ENCODE peak calls at places on chromosomes 1 and 21, in ten cellular contexts. S is Peyer's patch; H is tibial nerve; F is colonic mucosa; X is upper lobe of left lung; O is MM.1S; W is CD8-positive, alpha-beta T cell; Q is uterus; L is upper lobe of right lung; V is neural progenitor cell. N is an unnamed sample. For H3K36me3, the result is how much of the 10 kb centered on the place peaks cover.

GRCh38 chr1:204565617-204566582 is 49.7 kb downstream of the MDM4 start:
- DNase-seq in S (peak), H (no peak), F (peak), X (peak), O (peak), W (peak), Q (peak), L (no peak), V (peak), N (no peak)

GRCh38 chr1:24830680-24831272 is 85.5 kb downstream of the CLIC4 start:
- DNase-seq in S (no peak), H (no peak), F (no peak), X (no peak), O (peak), W (no peak), Q (no peak), L (no peak), V (peak), N (no peak)

GRCh38 chr1:206590025-206590834 is 22.0 kb downstream of the EIF2D start:
- DNase-seq in S (no peak), H (no peak), F (no peak), X (no peak), O (no peak), W (no peak), Q (no peak), L (no peak), V (peak), N (no peak)

GRCh38 chr1:44089371-44090070 is 29.1 kb upstream of the KLF17 start:
- DNase-seq in S (no peak), H (no peak), F (no peak), X (no peak), O (no peak), W (no peak), Q (no peak), L (no peak), V (no peak), N (no peak)

GRCh38 chr1:39103321-39104157 is 77.4 kb downstream of the NDUFS5 start:
- DNase-seq in S (no peak), H (no peak), F (no peak), X (no peak), O (no peak), W (no peak), Q (no peak), L (no peak), V (no peak), N (no peak)

GRCh38 chr1:200006711-200007110 is 20.8 kb upstream of the NR5A2 start:
- DNase-seq in S (no peak), H (no peak), F (no peak), X (no peak), O (no peak), W (no peak), Q (no peak), L (no peak), V (no peak), N (no peak)

GRCh38 chr1:63592536-63593302 is 492 bp upstream of the PGM1 start:
- DNase-seq in S (no peak), H (no peak), F (peak), X (no peak), O (peak), W (no peak), Q (no peak), L (no peak), V (no peak), N (no peak)

GRCh38 chr1:11874624-11875023 is 15.9 kb upstream of the NPPB start:
- DNase-seq in S (no peak), H (no peak), F (no peak), X (no peak), O (no peak), W (no peak), Q (no peak), L (no peak), V (no peak), N (no peak)

GRCh38 chr1:198123146-198123545 is 33.7 kb upstream of the NEK7 start:
- DNase-seq in S (no peak), H (no peak), F (no peak), X (no peak), O (no peak), W (no peak), Q (no peak), L (no peak), V (no peak), N (no peak)

GRCh38 chr1:40122865-40123264 is 25.8 kb upstream of the PPT1 start:
- DNase-seq in S (no peak), H (no peak), F (no peak), X (no peak), O (no peak), W (no peak), Q (no peak), L (no peak), V (no peak), N (no peak)

GRCh38 chr1:160166459-160166858 is 15.1 kb downstream of the ATP1A4 start:
- DNase-seq in S (no peak), H (no peak), F (no peak), X (no peak), O (no peak), W (no peak), Q (no peak), L (peak), V (no peak), N (no peak)

GRCh38 chr1:231934797-231935196 is 308.2 kb downstream of the DISC1 start:
- DNase-seq in S (no peak), H (no peak), F (peak), X (no peak), O (no peak), W (no peak), Q (no peak), L (no peak), V (peak), N (no peak)

GRCh38 chr1:61341426-61341825 is 259.1 kb downstream of the NFIA start:
- DNase-seq in S (no peak), H (no peak), F (no peak), X (peak), O (no peak), W (no peak), Q (no peak), L (peak), V (no peak), N (no peak)

GRCh38 chr21:29078884-29079765 is 5.7 kb upstream of the CCT8 start:
- DNase-seq in S (peak), H (no peak), F (peak), X (peak), O (peak), W (peak), Q (no peak), L (no peak), V (no peak), N (no peak)

GRCh38 chr1:37478451-37478871 is 4.1 kb downstream of the ZC3H12A start:
- DNase-seq in S (no peak), H (no peak), F (no peak), X (no peak), O (no peak), W (no peak), Q (no peak), L (no peak), V (no peak), N (no peak)

GRCh38 chr1:9787702-9788101 is 36.1 kb downstream of the CLSTN1 start:
- DNase-seq in S (peak), H (no peak), F (no peak), X (no peak), O (peak), W (peak), Q (no peak), L (no peak), V (no peak), N (no peak)

DNA sequence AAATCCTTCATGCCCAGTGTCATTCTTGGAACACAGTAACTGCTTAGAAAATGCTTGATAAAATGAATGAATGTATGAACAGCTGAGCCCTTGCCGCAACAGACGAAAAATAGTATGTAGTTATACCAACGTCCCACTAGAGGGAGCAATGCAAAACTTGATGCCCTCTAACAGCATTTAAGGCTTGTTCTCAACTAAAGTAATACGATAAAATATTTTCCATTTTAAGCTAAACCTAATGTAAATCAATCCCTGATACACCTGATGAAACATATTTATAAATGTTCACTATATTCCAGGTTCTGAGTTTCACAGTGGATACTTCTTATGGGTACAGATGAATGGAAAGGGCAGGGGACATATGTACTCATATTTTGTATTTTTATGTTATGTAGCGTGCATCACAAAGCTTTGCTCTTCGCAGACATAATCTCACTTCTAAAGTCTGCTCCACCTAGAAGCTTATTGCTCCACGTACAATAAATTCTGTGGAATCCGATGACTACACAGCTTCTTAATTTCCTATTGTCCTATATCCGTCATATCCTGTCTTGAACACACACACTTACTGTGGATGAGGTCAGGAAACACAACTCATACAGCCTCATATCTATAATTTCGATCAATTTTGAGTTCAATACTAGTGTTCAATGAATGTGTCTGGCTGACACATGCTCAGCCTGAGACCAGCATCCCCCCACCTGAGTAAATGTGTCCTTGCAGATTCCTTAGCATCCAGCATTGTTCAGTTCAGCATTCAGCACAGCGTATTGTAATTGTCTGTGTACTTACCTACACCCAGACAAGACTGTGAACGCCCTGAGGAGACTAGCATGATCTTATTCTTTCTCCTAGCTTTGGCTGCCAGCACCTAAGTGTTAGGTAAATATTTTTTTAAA is 4.4 kb upstream of the UTP25 start:
- DNase-seq in S (no peak), H (no peak), F (no peak), X (no peak), O (peak), W (no peak), Q (no peak), L (no peak), V (peak), N (no peak)
- H3K27ac ChIP-seq in S (no peak), H (no peak), F (peak), X (no peak), O (no peak), W (no peak), Q (no peak), L (no peak), V (no peak), N (peak)

DNA sequence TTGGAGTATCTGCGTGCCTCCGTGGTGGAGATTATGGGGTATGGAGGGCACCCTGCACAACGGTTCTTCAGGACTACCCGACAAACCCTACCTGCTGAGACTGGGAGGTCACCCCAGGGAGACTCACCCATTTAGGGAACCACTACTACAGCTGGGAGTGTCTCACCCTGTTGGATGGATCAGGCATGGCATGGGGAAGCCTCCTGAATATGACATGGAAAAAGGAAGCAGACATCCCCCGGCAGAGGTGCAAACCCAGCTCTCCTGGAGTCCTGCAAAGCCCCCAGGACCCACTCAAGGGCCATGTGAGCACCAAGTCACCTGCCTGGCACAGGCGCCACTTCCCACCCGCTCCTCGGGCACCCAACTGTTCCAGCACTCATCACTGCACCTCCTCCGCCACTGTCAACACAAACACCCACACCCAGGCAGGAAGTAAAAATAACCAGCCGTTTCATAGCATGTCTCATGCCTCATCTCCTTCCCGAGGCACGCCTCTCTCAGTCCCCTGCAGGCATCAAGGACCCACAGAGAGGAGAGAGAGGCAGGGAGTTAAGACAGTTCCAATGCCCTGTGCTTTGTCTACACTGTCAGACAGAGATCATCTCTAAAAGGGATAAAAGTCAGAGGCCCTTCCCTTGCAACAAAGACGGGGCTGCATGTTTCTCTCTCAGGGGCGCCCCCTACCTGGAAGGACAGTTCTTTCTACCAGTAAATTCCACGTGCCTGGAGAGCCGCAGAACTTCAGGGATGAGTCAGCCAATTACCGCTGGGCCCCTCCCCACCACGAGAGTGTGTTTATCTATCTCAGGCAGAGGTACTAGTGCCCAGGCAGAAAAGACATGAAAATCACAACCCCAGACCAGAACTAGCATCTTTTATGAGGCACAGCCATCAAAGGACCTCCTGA is 150.1 kb upstream of the SOD1 start:
- DNase-seq in S (peak), H (no peak), F (peak), X (no peak), O (no peak), W (peak), Q (no peak), L (no peak), V (peak), N (no peak)
- TF ChIP-seq CTCF in S (no peak), H (no peak), F (no peak), X (no peak), O (peak), W (peak), Q (no peak), L (no peak), V (peak), N (peak)

DNA sequence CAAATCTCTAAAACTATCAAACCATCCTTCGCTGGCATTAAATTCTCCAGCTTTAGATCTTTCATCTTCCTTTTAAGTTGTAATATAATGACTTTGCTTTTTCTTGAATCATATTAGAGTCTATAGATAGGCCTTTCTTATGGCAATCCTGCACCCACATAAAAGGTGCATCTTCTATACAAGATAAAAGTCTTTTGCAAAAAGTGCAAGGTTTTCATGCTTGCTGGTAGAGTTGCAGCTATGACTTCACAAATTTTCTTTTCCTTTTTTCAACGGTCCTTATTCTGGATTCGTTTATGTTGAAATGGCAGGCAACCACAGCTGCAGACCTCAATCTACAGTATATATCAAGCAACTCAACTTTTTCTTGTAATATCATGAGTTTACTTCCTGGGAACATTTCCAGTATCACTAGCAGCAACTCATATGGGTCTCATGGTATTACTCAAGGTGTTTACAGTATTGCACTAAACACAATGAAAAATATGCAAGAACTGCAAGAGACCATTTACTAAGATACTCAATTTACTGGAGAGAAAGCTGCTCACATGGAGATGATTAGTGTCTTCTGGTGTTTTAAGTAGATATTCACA is 22.1 kb downstream of the OMA1 start:
- DNase-seq in S (no peak), H (no peak), F (no peak), X (no peak), O (no peak), W (no peak), Q (no peak), L (no peak), V (no peak), N (no peak)
- H3K36me3 ChIP-seq in S (under half), H (under half), F (under half), X (under half), O (under half), W (under half), Q (under half), L (under half), V (under half), N (under half)

GRCh38 chr1:93567255-93567918 is 114.2 kb downstream of the BCAR3 start:
- DNase-seq in S (no peak), H (no peak), F (no peak), X (no peak), O (no peak), W (no peak), Q (peak), L (no peak), V (no peak), N (no peak)
- H3K27ac ChIP-seq in S (no peak), H (no peak), F (no peak), X (no peak), O (no peak), W (no peak), Q (peak), L (peak), V (no peak), N (peak)

GRCh38 chr1:26959270-26959669 is 998 bp downstream of the KDF1 start:
- DNase-seq in S (no peak), H (no peak), F (no peak), X (no peak), O (no peak), W (no peak), Q (no peak), L (no peak), V (no peak), N (no peak)

GRCh38 chr1:26957306-26957705 is 3.0 kb downstream of the KDF1 start:
- DNase-seq in S (no peak), H (no peak), F (no peak), X (no peak), O (no peak), W (no peak), Q (no peak), L (no peak), V (no peak), N (no peak)

GRCh38 chr1:26961826-26962225 is 1.6 kb upstream of the KDF1 start:
- DNase-seq in S (no peak), H (no peak), F (no peak), X (no peak), O (no peak), W (no peak), Q (no peak), L (no peak), V (no peak), N (no peak)

GRCh38 chr1:26960625-26960966 is 328 bp upstream of the KDF1 start:
- DNase-seq in S (no peak), H (no peak), F (no peak), X (no peak), O (no peak), W (no peak), Q (no peak), L (no peak), V (no peak), N (no peak)

GRCh38 chr1:26959722-26960624 is at the start of gene KDF1:
- DNase-seq in S (peak), H (no peak), F (peak), X (peak), O (peak), W (peak), Q (no peak), L (peak), V (peak), N (peak)
- TF ChIP-seq CTCF in S (peak), H (no peak), F (no peak), X (no peak), O (no peak), W (no peak), Q (no peak), L (peak), V (peak), N (peak)

DNA sequence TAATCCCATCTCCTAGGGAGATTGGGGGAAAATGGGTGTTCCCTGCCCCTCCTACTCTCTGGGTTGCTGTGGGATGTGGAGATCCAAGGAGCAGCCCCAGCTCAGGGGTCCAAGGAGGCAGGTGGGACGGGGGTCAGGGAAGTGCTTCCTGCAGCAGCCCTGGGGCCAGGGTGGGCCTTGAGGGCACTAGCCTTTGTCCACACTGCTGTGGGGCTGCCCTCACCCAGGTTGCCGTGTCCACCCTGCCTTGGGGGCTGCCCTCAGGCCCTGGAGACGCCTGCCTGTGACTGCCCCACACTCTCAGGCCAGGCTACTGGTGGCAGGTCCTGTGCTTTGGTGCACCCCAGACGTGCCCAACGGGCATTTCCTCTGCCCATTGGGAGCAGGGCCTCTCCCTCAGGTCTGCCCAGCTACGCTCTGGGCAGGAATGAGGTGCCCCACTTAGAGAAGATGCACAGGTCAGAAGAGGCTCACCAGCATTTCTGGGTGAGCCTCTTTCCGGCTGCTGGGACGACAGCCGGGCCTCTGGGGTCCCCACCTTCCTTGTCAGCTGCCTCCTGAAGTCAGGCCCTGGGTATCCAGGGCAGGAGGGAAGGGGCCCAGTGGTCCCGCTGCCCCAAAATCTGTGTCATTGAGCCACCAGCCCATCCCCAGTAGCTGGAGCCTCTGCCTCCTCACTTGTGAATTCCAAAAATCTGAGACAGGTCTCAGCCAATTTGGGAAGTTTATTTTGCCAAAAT is 2.6 kb upstream of the MMEL1 start:
- DNase-seq in S (no peak), H (no peak), F (no peak), X (no peak), O (no peak), W (no peak), Q (no peak), L (peak), V (no peak), N (peak)
- H3K36me3 ChIP-seq in S (under half), H (under half), F (under half), X (under half), O (under half), W (under half), Q (under half), L (under half), V (under half), N (under half)

N was measured in RWPE2.